ENCODE peak calls at places on chromosomes 4 and X, in nine cellular contexts. H is DMS153; T is neural crest cell; J is stimulated activated CD8-positive, alpha-beta memory T cell treated with anti-CD3 and anti-CD28 coated beads, Interleukin-12 subunit alpha, Interleukin-12 subunit beta, amount 100 ng/mL, for 1 hour; Z is HS-5; C is activated naive CD4-positive, alpha-beta T cell treated with anti-CD3 and anti-CD28 coated beads for 36 hours; R is caudate nucleus; E is cardiac fibroblast; Y is T-helper 2 cell. M is an unnamed sample.

GRCh38 chr4:33715996-33716395 is 2528.3 kb downstream of the ARAP2 start:
- DNase-seq in Y (no peak), J (no peak), Z (peak), E (peak), T (no peak), R (no peak), H (no peak), C (no peak), M (no peak)

GRCh38 chr4:105548483-105548882 is 3.9 kb upstream of the ARHGEF38 start:
- DNase-seq in Y (no peak), E (no peak), C (no peak), R (no peak), Z (peak), T (no peak), H (no peak), J (no peak), M (no peak)

GRCh38 chrX:37454537-37455285 is 105.5 kb downstream of the PRRG1 start:
- DNase-seq in E (peak), Y (no peak), J (no peak), T (no peak), Z (peak), C (no peak), R (no peak), H (no peak), M (no peak)

GRCh38 chr4:51906167-51906647 is 63.3 kb downstream of the DCUN1D4 start:
- DNase-seq in Y (no peak), H (peak), R (no peak), J (no peak), Z (no peak), T (no peak), E (peak), C (no peak), M (no peak)

GRCh38 chr4:87423313-87424031 is 1.1 kb downstream of the NUDT9 start:
- DNase-seq in J (no peak), E (no peak), H (peak), C (no peak), R (no peak), Y (no peak), T (no peak), Z (no peak), M (no peak)

GRCh38 chrX:129193357-129193756 is 329.9 kb downstream of the SMARCA1 start:
- DNase-seq in E (no peak), T (no peak), R (no peak), C (no peak), Y (no peak), J (no peak), H (peak), Z (no peak), M (no peak)

GRCh38 chrX:11143931-11144678 is 33.0 kb downstream of the HCCS start:
- DNase-seq in E (peak), Y (no peak), R (no peak), C (peak), T (peak), J (peak), Z (peak), H (peak), M (peak)

GRCh38 chr4:142169216-142169615 is 532.8 kb downstream of the IL15 start:
- DNase-seq in J (no peak), E (no peak), T (no peak), H (no peak), C (no peak), R (no peak), Y (no peak), Z (no peak), M (no peak)

GRCh38 chrX:105126201-105126600 is 94.3 kb downstream of the TEX13A start:
- DNase-seq in R (no peak), C (no peak), J (no peak), Z (no peak), T (no peak), Y (no peak), E (no peak), H (no peak), M (no peak)

GRCh38 chrX:39996561-39996960 is 101.2 kb downstream of the BCOR start:
- DNase-seq in T (no peak), Y (no peak), C (no peak), R (no peak), J (no peak), H (no peak), E (no peak), Z (no peak), M (no peak)

GRCh38 chrX:130098202-130098552 is 12.1 kb downstream of the ELF4 start:
- DNase-seq in J (no peak), H (no peak), Y (no peak), Z (no peak), R (no peak), C (no peak), E (no peak), T (no peak), M (no peak)

GRCh38 chr4:94934864-94935263 is 177.1 kb downstream of the BMPR1B start:
- DNase-seq in H (no peak), Y (no peak), E (no peak), T (no peak), C (no peak), Z (peak), R (no peak), J (no peak), M (no peak)

GRCh38 chr4:28105271-28105859 is 1244.7 kb downstream of the STIM2 start:
- DNase-seq in Y (no peak), T (no peak), J (no peak), R (no peak), C (no peak), E (no peak), H (no peak), Z (no peak), M (no peak)

GRCh38 chrX:133838761-133839676 is 146.4 kb downstream of the GPC3 start:
- DNase-seq in H (no peak), E (peak), R (no peak), Z (no peak), J (no peak), Y (no peak), C (peak), T (peak), M (no peak)

GRCh38 chrX:139826065-139827044 is 106.5 kb downstream of the ATP11C start:
- DNase-seq in C (no peak), J (no peak), H (no peak), Z (peak), E (peak), T (no peak), Y (no peak), R (no peak), M (no peak)

GRCh38 chrX:113260474-113260873 is 419.8 kb upstream of the AMOT start:
- DNase-seq in E (peak), T (no peak), Y (no peak), C (no peak), H (no peak), Z (no peak), R (no peak), J (no peak), M (no peak)

GRCh38 chr4:60039908-60040307 is 1160.2 kb upstream of the ADGRL3 start:
- DNase-seq in H (no peak), Z (no peak), T (no peak), R (no peak), C (no peak), J (no peak), Y (no peak), E (no peak), M (no peak)

GRCh38 chr4:150385606-150386005 is 196.3 kb upstream of the MAB21L2 start:
- DNase-seq in H (no peak), R (no peak), T (no peak), E (peak), Z (peak), C (no peak), J (no peak), Y (no peak), M (no peak)

GRCh38 chr4:43242611-43243010 is 350.1 kb downstream of the GRXCR1 start:
- DNase-seq in H (no peak), J (no peak), E (peak), C (no peak), Z (peak), R (no peak), Y (no peak), T (no peak), M (no peak)

GRCh38 chr4:83490876-83491450 is 6.1 kb upstream of the ABRAXAS1 start:
- DNase-seq in Y (no peak), E (peak), Z (no peak), J (no peak), H (no peak), T (no peak), C (peak), R (no peak), M (no peak)

GRCh38 chr4:101366331-101366730 is 19.0 kb upstream of the PPP3CA start:
- DNase-seq in E (peak), J (no peak), R (no peak), Y (no peak), C (no peak), Z (no peak), T (no peak), H (no peak), M (no peak)

GRCh38 chr4:2478220-2478619 is 9.3 kb downstream of the RNF4 start:
- DNase-seq in Y (no peak), H (no peak), R (no peak), T (no peak), Z (no peak), E (no peak), C (no peak), J (no peak), M (no peak)

GRCh38 chr4:173367285-173367684 is 3.5 kb upstream of the SAP30 start:
- DNase-seq in T (no peak), Z (no peak), H (no peak), R (no peak), Y (no peak), C (no peak), E (peak), J (no peak), M (no peak)

GRCh38 chrX:25873196-25873595 is 264.9 kb upstream of the MAGEB18 start:
- DNase-seq in E (peak), J (no peak), H (peak), Y (no peak), C (no peak), R (no peak), T (no peak), Z (peak), M (no peak)

GRCh38 chr4:912548-913279 is 19.4 kb downstream of the GAK start:
- DNase-seq in H (peak), E (no peak), Y (no peak), C (no peak), Z (no peak), J (no peak), R (no peak), T (no peak), M (no peak)

GRCh38 chrX:10079155-10079711 is 77.5 kb upstream of the CLCN4 start:
- DNase-seq in T (no peak), C (no peak), R (no peak), Z (no peak), J (no peak), H (no peak), Y (no peak), E (peak), M (no peak)

GRCh38 chr4:69092190-69092589 is 4.1 kb upstream of the UGT2B7 start:
- DNase-seq in Y (no peak), C (no peak), R (no peak), T (no peak), J (no peak), E (peak), Z (peak), H (peak), M (no peak)

GRCh38 chrX:109472939-109473713 is 8.8 kb downstream of the GUCY2F start:
- DNase-seq in R (no peak), H (no peak), Z (no peak), Y (no peak), J (no peak), T (peak), E (peak), C (peak), M (no peak)

GRCh38 chr4:117085185-117085701 is at the start of gene TRAM1L1:
- DNase-seq in J (no peak), R (peak), T (peak), Z (peak), H (peak), C (peak), E (peak), Y (no peak), M (peak)

GRCh38 chr4:143354990-143355389 is 18.3 kb downstream of the GAB1 start:
- DNase-seq in E (peak), Y (no peak), R (no peak), Z (no peak), H (no peak), J (no peak), C (no peak), T (no peak), M (no peak)

GRCh38 chr4:5639556-5639955 is 68.8 kb downstream of the EVC2 start:
- DNase-seq in Z (no peak), Y (no peak), C (no peak), E (no peak), H (no peak), J (no peak), R (no peak), T (no peak), M (no peak)

GRCh38 chr4:160810415-160810814 is 1353.4 kb downstream of the FSTL5 start:
- DNase-seq in T (no peak), E (no peak), R (no peak), J (no peak), Y (no peak), Z (no peak), C (no peak), H (no peak), M (no peak)

GRCh38 chr4:111839186-111839585 is 306.1 kb upstream of the FAM241A start:
- DNase-seq in J (no peak), T (no peak), R (no peak), Y (no peak), C (no peak), E (no peak), Z (no peak), H (no peak), M (peak)

GRCh38 chr4:161496-162284 is 37.4 kb downstream of the ZNF718 start:
- DNase-seq in T (no peak), C (no peak), E (no peak), J (no peak), R (no peak), H (no peak), Y (no peak), Z (no peak), M (no peak)

GRCh38 chrX:71992711-71993110 is 82.1 kb downstream of the NHSL2 start:
- DNase-seq in H (no peak), E (no peak), J (peak), C (peak), R (no peak), Z (no peak), T (no peak), Y (peak), M (no peak)